ENCODE peak calls at places on chromosomes 7 and 10, in six cellular contexts. I is activated effector memory CD4-positive, alpha-beta T cell treated with anti-CD3 and anti-CD28 coated beads, Interleukin-2, amount 50 U/mL, for 16 hours; O is heart left ventricle; Z is activated naive CD4-positive, alpha-beta T cell treated with anti-CD3 and anti-CD28 coated beads, Interleukin-2, amount 10 ng/mL, durations not matched to agents 7 days and 5 days; Q is spleen; P is A172. U is an unnamed sample.

GRCh38 chr10:70602665-70603438 is at the start of gene PRF1:
- DNase-seq in P (no peak), Z (peak; percentile 91), O (no peak), Q (peak; percentile 93), I (peak; percentile 88), U (no peak)

GRCh38 chr7:142568430-142569097 is 180.7 kb upstream of the PRSS1 start:
- DNase-seq in P (peak; percentile 88), O (no peak), Z (no peak), I (no peak), Q (no peak), U (no peak)

GRCh38 chr10:17229717-17229966 is 1.6 kb downstream of the VIM start:
- DNase-seq in Q (no peak), Z (no peak), P (no peak), O (no peak), I (no peak), U (no peak)

GRCh38 chr7:140417456-140418155 is 13.7 kb downstream of the RAB19 start:
- DNase-seq in O (no peak), Q (no peak), P (no peak), Z (peak; percentile 25), I (no peak), U (no peak)

GRCh38 chr10:113705344-113705878 is 25.7 kb downstream of the CASP7 start:
- DNase-seq in O (no peak), Z (no peak), P (no peak), I (no peak), Q (no peak), U (no peak)

GRCh38 chr7:84372155-84372621 is 177.6 kb upstream of the SEMA3A start:
- DNase-seq in O (no peak), P (peak; percentile 91), I (no peak), Q (no peak), Z (no peak), U (peak; percentile 48)

GRCh38 chr10:97676770-97677581 is 10.1 kb downstream of the AVPI1 start:
- DNase-seq in Q (peak; percentile 81), I (peak; percentile 80), Z (peak; percentile 58), P (peak; percentile 57), O (no peak), U (no peak)

GRCh38 chr7:128743112-128743772 is 4.1 kb downstream of the CALU start:
- DNase-seq in Q (no peak), Z (no peak), O (no peak), I (no peak), P (peak; percentile 42), U (no peak)

GRCh38 chr7:74317146-74317782 is 28.1 kb downstream of the CLIP2 start:
- DNase-seq in P (no peak), O (no peak), I (no peak), Q (no peak), Z (no peak), U (no peak)

GRCh38 chr7:19610194-19610943 is 98.5 kb downstream of the POLR1F start:
- DNase-seq in O (no peak), Z (no peak), I (no peak), Q (no peak), P (no peak), U (no peak)

GRCh38 chr7:74474271-74474865 is 20.7 kb downstream of the GTF2IRD1 start:
- DNase-seq in P (peak; percentile 55), Z (no peak), Q (no peak), I (no peak), O (no peak), U (no peak)

GRCh38 chr7:101378808-101379207 is 16.1 kb downstream of the COL26A1 start:
- DNase-seq in Z (no peak), O (peak; percentile 22), I (no peak), P (peak; percentile 31), Q (no peak), U (no peak)

GRCh38 chr7:16811555-16811954 is 6.8 kb upstream of the AGR2 start:
- DNase-seq in Z (no peak), P (peak; percentile 48), I (no peak), O (no peak), Q (no peak), U (no peak)

GRCh38 chr10:6200588-6201510 is 1.9 kb upstream of the PFKFB3 start:
- DNase-seq in Q (peak; percentile 88), P (peak; percentile 28), I (no peak), O (peak; percentile 43), Z (no peak), U (no peak)

GRCh38 chr7:13822678-13823077 is 166.8 kb downstream of the ETV1 start:
- DNase-seq in I (no peak), P (peak; percentile 90), O (no peak), Q (no peak), Z (no peak), U (no peak)

GRCh38 chr10:131979336-131979735 is 2.4 kb downstream of the BNIP3 start:
- DNase-seq in I (no peak), P (no peak), Q (peak; percentile 65), O (no peak), Z (no peak), U (no peak)

GRCh38 chr10:117678106-117678505 is 135.6 kb downstream of the EMX2 start:
- DNase-seq in P (no peak), O (no peak), I (no peak), Z (no peak), Q (no peak), U (no peak)

GRCh38 chr10:34906021-34906965 is 91.2 kb upstream of the PARD3 start:
- DNase-seq in P (no peak), Z (no peak), I (no peak), Q (no peak), O (no peak), U (peak; percentile 82)

GRCh38 chr7:157499835-157500153 is 163.0 kb downstream of the DNAJB6 start:
- DNase-seq in O (no peak), Q (peak; percentile 47), I (no peak), P (no peak), Z (no peak), U (no peak)

GRCh38 chr7:94228678-94229077 is 166.0 kb upstream of the COL1A2 start:
- DNase-seq in I (no peak), Q (no peak), Z (no peak), P (no peak), O (no peak), U (no peak)

GRCh38 chr10:86345296-86346168 is 21.1 kb downstream of the GRID1 start:
- DNase-seq in Z (no peak), Q (peak; percentile 47), I (peak; percentile 50), P (peak; percentile 92), O (no peak), U (peak; percentile 68)

GRCh38 chr10:4946349-4946717 is 16.9 kb upstream of the AKR1C1 start:
- DNase-seq in P (no peak), I (no peak), O (no peak), Q (no peak), Z (no peak), U (no peak)

GRCh38 chr7:20786779-20787651 is at the start of gene SP8:
- DNase-seq in I (no peak), Z (peak; percentile 39), Q (no peak), O (no peak), P (no peak), U (peak; percentile 75)

GRCh38 chr10:73096041-73096451 is 620 bp downstream of the P4HA1 start:
- DNase-seq in Q (peak; percentile 94), P (peak; percentile 51), Z (peak; percentile 82), O (peak; percentile 77), I (peak; percentile 89), U (peak; percentile 70)

U was measured in RWPE2.